ENCODE peak calls at places on chromosomes 11 and 22, in seven cellular contexts. I, C, L, U, Y, Q and G are unnamed samples.

GRCh38 chr11:8813658-8814057 is 97.3 kb upstream of the AKIP1 start:
- DNase-seq in I (peak; percentile 72), C (peak; percentile 75), L (peak; percentile 97), U (peak; percentile 88), Y (peak; percentile 4), Q (peak; percentile 92), G (peak; percentile 91)

GRCh38 chr22:19527861-19528417 is 3.7 kb upstream of the CLDN5 start:
- DNase-seq in I (peak; percentile 27), C (no peak), L (no peak), U (no peak), Y (no peak), Q (no peak), G (no peak)

GRCh38 chr22:26553056-26553752 is 36.7 kb downstream of the TPST2 start:
- DNase-seq in I (peak; percentile 77), C (no peak), L (no peak), U (no peak), Y (no peak), Q (no peak), G (peak; percentile 14)

GRCh38 chr22:37244114-37244921 is at the start of gene RAC2:
- DNase-seq in I (peak; percentile 73), C (peak; percentile 70), L (peak; percentile 58), U (peak; percentile 31), Y (peak; percentile 78), Q (peak; percentile 72), G (peak; percentile 75)

GRCh38 chr11:69603163-69603836 is 37.7 kb upstream of the CCND1 start:
- DNase-seq in I (no peak), C (no peak), L (no peak), U (no peak), Y (no peak), Q (no peak), G (no peak)

GRCh38 chr11:13348305-13348704 is 70.7 kb downstream of the BMAL1 start:
- DNase-seq in I (no peak), C (no peak), L (no peak), U (no peak), Y (no peak), Q (no peak), G (no peak)

GRCh38 chr11:128532016-128532570 is 55.3 kb downstream of the ETS1 start:
- DNase-seq in I (peak; percentile 43), C (no peak), L (no peak), U (no peak), Y (no peak), Q (no peak), G (no peak)

GRCh38 chr22:24433868-24434471 is 6.6 kb downstream of the ADORA2A start:
- DNase-seq in I (peak; percentile 54), C (no peak), L (no peak), U (no peak), Y (no peak), Q (peak; percentile 65), G (peak; percentile 62)

GRCh38 chr11:77113382-77114088 is 10.9 kb downstream of the OMP start:
- DNase-seq in I (no peak), C (peak; percentile 51), L (peak; percentile 68), U (peak; percentile 61), Y (no peak), Q (no peak), G (peak; percentile 34)

GRCh38 chr11:10522921-10523320 is 18.1 kb downstream of the RNF141 start:
- DNase-seq in I (peak; percentile 78), C (no peak), L (no peak), U (no peak), Y (no peak), Q (no peak), G (no peak)

GRCh38 chr11:10518891-10519290 is 22.1 kb downstream of the RNF141 start:
- DNase-seq in I (no peak), C (no peak), L (no peak), U (no peak), Y (no peak), Q (no peak), G (no peak)

GRCh38 chr11:10522276-10522675 is 18.7 kb downstream of the RNF141 start:
- DNase-seq in I (no peak), C (no peak), L (no peak), U (no peak), Y (no peak), Q (no peak), G (no peak)

GRCh38 chr11:10519630-10520029 is 21.4 kb downstream of the RNF141 start:
- DNase-seq in I (no peak), C (no peak), L (no peak), U (no peak), Y (no peak), Q (no peak), G (no peak)

GRCh38 chr11:10520562-10520961 is 20.4 kb downstream of the RNF141 start:
- DNase-seq in I (no peak), C (no peak), L (no peak), U (no peak), Y (no peak), Q (no peak), G (no peak)
- H3K36me3 ChIP-seq in I (no peaks in the 10 kb centered on the region), C (peaks cover 2% of the 10 kb centered on the region), L (no peaks in the 10 kb centered on the region), U (peaks cover 20% of the 10 kb centered on the region), Y (peaks cover 4% of the 10 kb centered on the region), Q (peaks cover 4% of the 10 kb centered on the region), G (peaks cover 84% of the 10 kb centered on the region)

DNA sequence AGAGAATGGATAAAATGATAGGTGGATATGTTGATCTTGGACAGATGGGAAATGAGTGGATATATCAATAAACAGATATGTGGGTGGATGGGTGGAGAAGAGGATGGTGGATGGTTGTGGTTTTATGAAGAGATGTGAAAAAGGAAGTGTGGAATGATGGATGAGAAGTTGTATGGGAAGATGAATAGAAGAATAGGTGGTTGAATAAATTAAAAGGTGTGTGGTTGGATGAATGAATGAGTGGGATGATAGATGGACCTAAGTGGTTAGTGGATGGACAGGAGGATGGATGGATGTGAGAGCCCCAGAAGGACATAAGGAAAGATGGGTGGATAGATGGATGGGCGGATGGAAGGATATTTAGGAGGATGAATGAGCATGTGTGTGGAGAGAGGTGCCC is 913 bp upstream of the CD44 start:
- DNase-seq in I (no peak), C (no peak), L (no peak), U (no peak), Y (no peak), Q (no peak), G (no peak)
- H3K4me1 ChIP-seq in I (peaks cover 19% of the 10 kb centered on the region), C (peaks cover 16% of the 10 kb centered on the region), L (peaks cover 4% of the 10 kb centered on the region), U (peaks cover 3% of the 10 kb centered on the region), Y (peaks cover 30% of the 10 kb centered on the region), Q (no peaks in the 10 kb centered on the region), G (peaks cover 9% of the 10 kb centered on the region)

GRCh38 chr11:765025-765801 is 12.1 kb downstream of the GATD1 start:
- DNase-seq in I (peak; percentile 19), C (peak; percentile 54), L (peak; percentile 79), U (peak; percentile 64), Y (peak; percentile 68), Q (peak; percentile 75), G (peak; percentile 59)

GRCh38 chr11:765802-766091 is 11.5 kb downstream of the GATD1 start:
- DNase-seq in I (no peak), C (no peak), L (no peak), U (no peak), Y (no peak), Q (no peak), G (no peak)

GRCh38 chr11:767238-767637 is 10.0 kb downstream of the GATD1 start:
- DNase-seq in I (no peak), C (no peak), L (no peak), U (no peak), Y (no peak), Q (no peak), G (no peak)

GRCh38 chr11:766941-767210 is 10.4 kb downstream of the GATD1 start:
- DNase-seq in I (no peak), C (no peak), L (no peak), U (no peak), Y (no peak), Q (no peak), G (no peak)

DNA sequence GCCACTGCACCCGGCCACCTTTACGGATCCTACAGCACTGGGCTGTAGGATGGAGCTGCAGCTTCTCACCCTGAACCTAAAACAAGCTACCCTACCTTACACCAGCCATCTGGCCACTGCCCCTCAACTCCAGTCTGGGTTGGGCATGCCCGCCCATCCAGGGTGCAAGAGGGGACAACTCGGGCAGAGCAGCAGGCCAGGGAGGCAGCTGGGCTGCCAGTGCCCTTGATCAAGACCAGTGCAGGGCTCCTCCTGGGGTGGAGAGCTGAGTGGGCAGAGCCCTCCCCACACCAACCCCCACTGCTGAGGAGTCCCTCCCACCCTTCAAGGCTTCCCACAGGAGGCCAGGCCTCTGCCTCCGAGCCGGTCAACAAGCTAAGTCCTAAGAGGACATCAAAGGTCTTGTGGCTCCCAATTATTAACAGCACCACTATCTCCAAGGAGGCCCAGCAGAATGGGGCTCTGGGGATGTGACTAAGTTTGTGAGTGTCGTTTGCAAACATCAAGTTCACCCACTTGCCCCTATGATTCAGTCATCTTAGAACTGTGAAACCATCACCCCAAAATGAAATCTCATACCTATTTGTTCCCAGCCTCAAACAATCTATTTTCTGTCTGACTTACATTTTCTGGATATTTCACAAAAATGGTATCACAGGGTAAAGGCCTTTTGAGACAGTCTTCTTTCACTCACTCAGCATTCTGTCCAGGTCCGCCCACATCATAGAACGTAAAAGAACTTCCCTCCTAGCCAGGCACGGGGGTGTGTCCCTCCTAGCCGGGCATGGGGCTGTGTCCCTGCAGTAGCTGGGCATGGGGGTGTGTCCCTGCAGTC is 11.0 kb downstream of the GATD1 start:
- DNase-seq in I (no peak), C (no peak), L (no peak), U (no peak), Y (no peak), Q (no peak), G (no peak)
- H3K36me3 ChIP-seq in I (peaks cover 22% of the 10 kb centered on the region), C (peaks cover 15% of the 10 kb centered on the region), L (peaks cover 16% of the 10 kb centered on the region), U (peaks cover 22% of the 10 kb centered on the region), Y (peaks cover 24% of the 10 kb centered on the region), Q (peaks cover 13% of the 10 kb centered on the region), G (peaks cover 50% of the 10 kb centered on the region)

GRCh38 chr11:65390099-65390941 is 3.9 kb downstream of the FRMD8 start:
- DNase-seq in I (peak; percentile 30), C (no peak), L (no peak), U (no peak), Y (no peak), Q (peak; percentile 64), G (peak; percentile 64)

GRCh38 chr11:65392186-65392829 is 5.9 kb downstream of the FRMD8 start:
- DNase-seq in I (no peak), C (no peak), L (no peak), U (no peak), Y (no peak), Q (peak; percentile 63), G (no peak)

GRCh38 chr11:65388731-65389130 is 2.3 kb downstream of the FRMD8 start:
- DNase-seq in I (peak; percentile 39), C (no peak), L (no peak), U (no peak), Y (no peak), Q (no peak), G (no peak)

GRCh38 chr11:65391007-65391406 is 4.6 kb downstream of the FRMD8 start:
- DNase-seq in I (no peak), C (no peak), L (peak; percentile 83), U (no peak), Y (no peak), Q (peak; percentile 69), G (peak; percentile 69)

DNA sequence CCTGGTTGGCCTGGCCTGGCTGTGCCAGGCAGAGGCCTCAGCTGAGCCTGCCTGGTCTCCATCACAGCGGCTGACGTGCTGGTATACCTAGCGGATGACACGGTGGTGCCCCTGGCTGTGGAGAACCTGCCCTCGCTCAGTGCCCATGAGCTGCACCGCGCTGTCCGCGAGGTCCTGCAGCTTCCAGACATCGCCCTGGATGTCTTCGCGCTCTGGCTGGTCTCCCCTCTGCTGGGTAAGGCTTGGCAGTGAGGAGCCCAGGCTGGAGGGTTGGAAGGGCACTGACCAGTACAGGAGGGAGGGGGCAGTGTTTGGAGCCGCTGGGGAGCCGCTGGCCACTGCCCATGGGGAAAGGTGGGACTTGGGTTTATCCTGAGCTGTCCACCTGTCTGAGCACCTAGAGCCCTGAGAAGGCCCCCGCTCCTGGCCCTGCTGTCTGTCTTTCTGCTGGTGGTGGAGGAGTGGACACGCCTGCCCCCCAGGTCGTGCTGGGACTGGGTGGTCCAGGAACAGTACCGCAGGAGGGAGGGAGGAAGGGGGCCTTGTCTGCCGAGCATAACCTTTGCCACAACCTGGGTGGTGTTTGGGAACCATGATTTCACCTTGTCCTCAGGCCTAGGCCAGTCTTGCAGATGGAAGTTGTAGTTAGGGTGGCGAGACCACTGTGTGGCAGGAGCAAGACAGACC is 3.0 kb downstream of the FRMD8 start:
- DNase-seq in I (no peak), C (no peak), L (no peak), U (no peak), Y (no peak), Q (peak; percentile 63), G (no peak)
- H3K4me1 ChIP-seq in I (peaks cover 56% of the 10 kb centered on the region), C (peaks cover 11% of the 10 kb centered on the region), L (peaks cover 8% of the 10 kb centered on the region), U (peaks cover 7% of the 10 kb centered on the region), Y (peaks cover 60% of the 10 kb centered on the region), Q (no peaks in the 10 kb centered on the region), G (peaks cover 46% of the 10 kb centered on the region)